ENCODE peak calls at places on chromosomes 4 and X, in ten cellular contexts. N is nephron progenitor cell, M is lower lobe of right lung, R is AG04450, P is endothelial cell, E is PC-3, Y is progenitor cell of endocrine pancreas, I is HCT116, Z is heart right ventricle, O is fibroblast of pulmonary artery. V is an unnamed sample.

GRCh38 chr4:168791376-168791775 is 218.7 kb downstream of the CBR4 start:
- DNase-seq in N (no peak), M (no peak), R (no peak), P (no peak), E (no peak), Y (no peak), I (no peak), Z (no peak), O (no peak), V (no peak)

GRCh38 chrX:9682456-9682855 is 83.2 kb downstream of the GPR143 start:
- DNase-seq in N (no peak), M (no peak), R (no peak), P (no peak), E (peak), Y (no peak), I (no peak), Z (no peak), O (peak), V (no peak)

GRCh38 chr4:102554482-102554881 is 53.3 kb downstream of the NFKB1 start:
- DNase-seq in N (no peak), M (no peak), R (peak), P (no peak), E (no peak), Y (no peak), I (no peak), Z (peak), O (peak), V (no peak)

GRCh38 chr4:3712936-3713335 is 53.2 kb upstream of the ADRA2C start:
- DNase-seq in N (no peak), M (peak), R (no peak), P (no peak), E (no peak), Y (no peak), I (no peak), Z (peak), O (no peak), V (no peak)

GRCh38 chr4:106160560-106160959 is 155.4 kb downstream of the TBCK start:
- DNase-seq in N (no peak), M (no peak), R (no peak), P (no peak), E (no peak), Y (no peak), I (no peak), Z (no peak), O (peak), V (no peak)

GRCh38 chr4:21097026-21097425 is 396.8 kb downstream of the PACRGL start:
- DNase-seq in N (no peak), M (no peak), R (no peak), P (no peak), E (peak), Y (no peak), I (no peak), Z (no peak), O (no peak), V (no peak)

GRCh38 chrX:39157006-39157405 is 355.7 kb downstream of the MID1IP1 start:
- DNase-seq in N (no peak), M (no peak), R (no peak), P (no peak), E (no peak), Y (no peak), I (no peak), Z (no peak), O (no peak), V (no peak)

GRCh38 chrX:118502121-118502794 is 6.6 kb downstream of the DOCK11 start:
- DNase-seq in N (no peak), M (no peak), R (no peak), P (no peak), E (no peak), Y (no peak), I (no peak), Z (no peak), O (no peak), V (no peak)

GRCh38 chr4:4488405-4489404 is 53.1 kb downstream of the STX18 start:
- DNase-seq in N (peak), M (no peak), R (peak), P (peak), E (peak), Y (peak), I (peak), Z (peak), O (peak), V (peak)

GRCh38 chr4:71593306-71593705 is 190.6 kb downstream of the GC start:
- DNase-seq in N (no peak), M (no peak), R (no peak), P (no peak), E (no peak), Y (no peak), I (no peak), Z (no peak), O (no peak), V (no peak)

GRCh38 chrX:153723351-153724251 is 586 bp downstream of the BCAP31 start:
- DNase-seq in N (peak), M (peak), R (no peak), P (peak), E (peak), Y (peak), I (no peak), Z (peak), O (peak), V (peak)

GRCh38 chrX:134693644-134694043 is 35.4 kb upstream of the PLAC1 start:
- DNase-seq in N (no peak), M (no peak), R (no peak), P (no peak), E (no peak), Y (no peak), I (no peak), Z (no peak), O (no peak), V (no peak)

GRCh38 chr4:2243682-2244380 is 1.9 kb upstream of the HAUS3 start:
- DNase-seq in N (peak), M (peak), R (no peak), P (no peak), E (no peak), Y (peak), I (no peak), Z (peak), O (peak), V (no peak)
- TF ChIP-seq CTCF in N (peak), M (peak), R (peak), P (no peak), E (peak), Y (peak), I (peak), Z (peak), O (peak), V (no peak)

DNA sequence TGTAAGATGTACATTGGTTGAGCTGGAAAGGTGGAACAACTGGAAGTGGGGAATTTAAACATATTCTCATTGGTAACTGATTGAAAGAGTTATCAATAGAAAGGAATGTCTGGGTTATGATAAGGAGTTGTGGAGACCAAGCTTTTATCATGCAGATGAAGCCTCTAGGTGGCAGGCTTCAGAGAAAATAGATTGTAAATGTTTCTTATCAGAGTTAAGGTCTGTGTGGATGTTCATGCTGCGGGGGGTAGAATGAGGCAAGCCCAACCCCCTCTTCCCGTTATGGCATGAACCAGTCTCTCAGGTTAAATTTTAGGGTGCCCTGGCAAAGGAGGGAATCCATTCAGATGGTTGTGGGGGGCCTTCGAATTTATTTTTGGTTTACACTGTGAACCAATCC is 16.0 kb downstream of the ARSD start:
- DNase-seq in N (no peak), M (no peak), R (no peak), P (no peak), E (peak), Y (no peak), I (no peak), Z (no peak), O (no peak), V (no peak)
- TF ChIP-seq CTCF in N (peak), M (no peak), R (peak), P (no peak), E (peak), Y (peak), I (peak), Z (no peak), O (peak), V (no peak)

GRCh38 chrX:109839694-109840358 is 106.8 kb upstream of the ACSL4 start:
- DNase-seq in N (peak), M (no peak), R (no peak), P (no peak), E (no peak), Y (no peak), I (peak), Z (no peak), O (peak), V (no peak)
- TF ChIP-seq CTCF in N (peak), M (no peak), R (no peak), P (no peak), E (peak), Y (peak), I (peak), Z (no peak), O (peak), V (no peak)

GRCh38 chrX:80285131-80285773 is 135.0 kb upstream of the TENT5D start:
- DNase-seq in N (peak), M (no peak), R (no peak), P (peak), E (peak), Y (no peak), I (no peak), Z (no peak), O (peak), V (no peak)

GRCh38 chrX:80282535-80282934 is 137.7 kb upstream of the TENT5D start:
- DNase-seq in N (no peak), M (no peak), R (no peak), P (no peak), E (peak), Y (no peak), I (no peak), Z (no peak), O (no peak), V (no peak)
- TF ChIP-seq CTCF in N (no peak), M (no peak), R (no peak), P (peak), E (peak), Y (peak), I (peak), Z (no peak), O (peak), V (peak)

DNA sequence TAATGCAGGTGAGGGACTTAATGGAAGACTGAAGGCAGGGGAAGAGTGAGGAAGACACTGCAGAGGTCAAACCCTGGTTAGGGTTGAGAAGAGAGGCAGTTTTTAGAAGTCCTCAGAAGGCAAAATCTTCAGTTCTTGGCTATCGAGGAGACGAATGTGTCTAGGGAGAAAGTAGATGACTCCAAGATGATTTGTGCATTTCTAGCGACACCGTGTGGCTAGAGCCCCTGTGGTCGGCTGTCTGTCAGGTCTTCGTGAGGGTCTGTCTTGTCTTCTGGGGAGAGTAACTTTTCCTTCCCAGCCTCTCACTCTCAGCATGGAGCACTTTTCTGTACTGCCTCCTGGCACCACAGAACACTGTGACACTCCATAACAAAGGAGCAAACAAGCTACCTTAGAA is 458.1 kb downstream of the STIM2 start:
- DNase-seq in N (peak), M (no peak), R (no peak), P (peak), E (peak), Y (no peak), I (peak), Z (no peak), O (peak), V (no peak)
- TF ChIP-seq CTCF in N (peak), M (no peak), R (peak), P (no peak), E (peak), Y (peak), I (peak), Z (peak), O (peak), V (no peak)

V was measured in mesothelial cell of epicardium.